ENCODE peak calls at places on chromosomes 13 and 19, in nine cellular contexts. F, L, C, A, Q, R, Y, I and E are unnamed samples.

GRCh38 chr19:41570639-41571112 is 5.3 kb upstream of the CEACAM21 start:
- DNase-seq in F (peak), L (peak), C (no peak), A (peak), Q (peak), R (peak), Y (peak), I (peak), E (peak)

GRCh38 chr19:46209051-46209450 is 20.5 kb upstream of the IGFL1 start:
- DNase-seq in F (no peak), L (no peak), C (no peak), A (no peak), Q (no peak), R (no peak), Y (no peak), I (no peak), E (no peak)

GRCh38 chr19:23183251-23183650 is 66.4 kb downstream of the ZNF730 start:
- DNase-seq in F (no peak), L (no peak), C (no peak), A (no peak), Q (no peak), R (no peak), Y (no peak), I (no peak), E (no peak)

GRCh38 chr19:46134527-46134926 is 10.0 kb upstream of the IGFL3 start:
- DNase-seq in F (no peak), L (no peak), C (no peak), A (no peak), Q (no peak), R (no peak), Y (no peak), I (no peak), E (no peak)

GRCh38 chr13:37914781-37915391 is 45.3 kb upstream of the TRPC4 start:
- DNase-seq in F (no peak), L (no peak), C (no peak), A (no peak), Q (no peak), R (no peak), Y (no peak), I (peak), E (no peak)

GRCh38 chr13:43742911-43743310 is 43.9 kb downstream of the ENOX1 start:
- DNase-seq in F (no peak), L (no peak), C (no peak), A (no peak), Q (no peak), R (no peak), Y (no peak), I (no peak), E (no peak)

GRCh38 chr19:30722801-30723200 is 350.6 kb downstream of the ZNF536 start:
- DNase-seq in F (no peak), L (no peak), C (no peak), A (no peak), Q (no peak), R (no peak), Y (no peak), I (no peak), E (no peak)

GRCh38 chr19:45311640-45312039 is 11.0 kb downstream of the CKM start:
- DNase-seq in F (no peak), L (no peak), C (no peak), A (no peak), Q (no peak), R (no peak), Y (no peak), I (no peak), E (no peak)

GRCh38 chr19:2242811-2243210 is 6.2 kb downstream of the SF3A2 start:
- DNase-seq in F (no peak), L (no peak), C (no peak), A (no peak), Q (no peak), R (no peak), Y (no peak), I (no peak), E (no peak)

GRCh38 chr13:111472559-111473460 is 152.4 kb downstream of the TEX29 start:
- DNase-seq in F (no peak), L (no peak), C (no peak), A (no peak), Q (no peak), R (peak), Y (no peak), I (no peak), E (no peak)

GRCh38 chr13:106573855-106574254 is 5.9 kb upstream of the ARGLU1 start:
- DNase-seq in F (no peak), L (no peak), C (no peak), A (no peak), Q (no peak), R (no peak), Y (no peak), I (peak), E (no peak)

GRCh38 chr13:33367931-33368330 is 82.4 kb upstream of the STARD13 start:
- DNase-seq in F (no peak), L (no peak), C (no peak), A (no peak), Q (no peak), R (no peak), Y (no peak), I (no peak), E (no peak)

GRCh38 chr19:53958168-53958571 is 4.6 kb upstream of the CACNG8 start:
- DNase-seq in F (no peak), L (peak), C (no peak), A (no peak), Q (peak), R (no peak), Y (no peak), I (no peak), E (no peak)

GRCh38 chr19:56174086-56174485 is 1.7 kb upstream of the GALP start:
- DNase-seq in F (no peak), L (no peak), C (no peak), A (no peak), Q (no peak), R (no peak), Y (no peak), I (no peak), E (no peak)

GRCh38 chr13:84654654-84655244 is 772.5 kb upstream of the SLITRK1 start:
- DNase-seq in F (no peak), L (no peak), C (no peak), A (no peak), Q (no peak), R (no peak), Y (no peak), I (no peak), E (no peak)

GRCh38 chr19:7911509-7912143 is 3.0 kb upstream of the TGFBR3L start:
- DNase-seq in F (no peak), L (no peak), C (no peak), A (no peak), Q (no peak), R (no peak), Y (no peak), I (no peak), E (no peak)

GRCh38 chr13:51557875-51558604 is 26.2 kb upstream of the WDFY2 start:
- DNase-seq in F (peak), L (no peak), C (no peak), A (no peak), Q (no peak), R (no peak), Y (no peak), I (peak), E (no peak)

GRCh38 chr19:7395793-7396192 is 47.1 kb downstream of the ARHGEF18 start:
- DNase-seq in F (no peak), L (no peak), C (no peak), A (no peak), Q (no peak), R (no peak), Y (no peak), I (no peak), E (no peak)

GRCh38 chr19:6032381-6032780 is 54.4 kb upstream of the RANBP3 start:
- DNase-seq in F (no peak), L (no peak), C (no peak), A (no peak), Q (no peak), R (no peak), Y (no peak), I (no peak), E (no peak)

GRCh38 chr19:31674503-31675186 is 325.4 kb upstream of the TSHZ3 start:
- DNase-seq in F (peak), L (no peak), C (no peak), A (no peak), Q (no peak), R (no peak), Y (no peak), I (peak), E (no peak)

GRCh38 chr13:93246069-93246468 is 19.5 kb downstream of the GPC6 start:
- DNase-seq in F (no peak), L (no peak), C (no peak), A (no peak), Q (no peak), R (no peak), Y (no peak), I (no peak), E (no peak)